ENCODE peak calls at places on chromosomes 5 and 9, in six cellular contexts. L, S, F, D, Q and K are unnamed samples.

GRCh38 chr5:180618830-180619562 is 27.7 kb upstream of the SCGB3A1 start:
- DNase-seq in L (peak; percentile 81), S (peak; percentile 15), F (peak; percentile 55), D (peak; percentile 52), Q (peak; percentile 56), K (no peak)

GRCh38 chr5:42005561-42006153 is 80.6 kb downstream of the FBXO4 start:
- DNase-seq in L (peak; percentile 8), S (no peak), F (no peak), D (no peak), Q (peak; percentile 3), K (peak; percentile 26)

GRCh38 chr5:16618138-16618897 is 1.5 kb upstream of the RETREG1 start:
- DNase-seq in L (no peak), S (no peak), F (no peak), D (no peak), Q (no peak), K (no peak)

GRCh38 chr9:6902423-6902822 is 144.7 kb downstream of the KDM4C start:
- DNase-seq in L (no peak), S (no peak), F (peak; percentile 9), D (no peak), Q (peak; percentile 39), K (no peak)

GRCh38 chr5:164360589-164360988 is 855.2 kb downstream of the MAT2B start:
- DNase-seq in L (no peak), S (no peak), F (no peak), D (no peak), Q (peak; percentile 78), K (no peak)

GRCh38 chr5:61916621-61917620 is 389.1 kb upstream of the KIF2A start:
- DNase-seq in L (no peak), S (no peak), F (no peak), D (no peak), Q (peak; percentile 94), K (no peak)

GRCh38 chr9:23630488-23630887 is 195.6 kb downstream of the ELAVL2 start:
- DNase-seq in L (no peak), S (no peak), F (no peak), D (no peak), Q (no peak), K (no peak)

GRCh38 chr5:73007051-73007450 is 51.2 kb downstream of the FCHO2 start:
- DNase-seq in L (no peak), S (no peak), F (no peak), D (no peak), Q (peak; percentile 12), K (no peak)

GRCh38 chr9:128706671-128707381 is 4.5 kb downstream of the PKN3 start:
- DNase-seq in L (no peak), S (no peak), F (no peak), D (no peak), Q (no peak), K (no peak)

GRCh38 chr9:18260527-18260926 is 213.4 kb upstream of the ADAMTSL1 start:
- DNase-seq in L (no peak), S (no peak), F (no peak), D (no peak), Q (peak; percentile 76), K (no peak)

GRCh38 chr5:149799119-149799623 is 69.1 kb downstream of the PPARGC1B start:
- DNase-seq in L (peak; percentile 94), S (no peak), F (no peak), D (no peak), Q (peak; percentile 67), K (no peak)

GRCh38 chr5:56692359-56693219 is 122.8 kb upstream of the MAP3K1 start:
- DNase-seq in L (no peak), S (no peak), F (no peak), D (no peak), Q (no peak), K (no peak)

GRCh38 chr9:16417101-16417500 is 453.4 kb downstream of the BNC2 start:
- DNase-seq in L (no peak), S (no peak), F (no peak), D (no peak), Q (peak; percentile 95), K (no peak)

GRCh38 chr9:33850677-33851076 is 33.7 kb downstream of the UBE2R2 start:
- DNase-seq in L (no peak), S (no peak), F (no peak), D (no peak), Q (no peak), K (no peak)

GRCh38 chr5:55993013-55993412 is 1.8 kb downstream of the IL6ST start:
- DNase-seq in L (no peak), S (no peak), F (peak; percentile 27), D (no peak), Q (no peak), K (no peak)

GRCh38 chr5:172667786-172668735 is 27.0 kb downstream of the NEURL1B start:
- DNase-seq in L (no peak), S (no peak), F (no peak), D (no peak), Q (no peak), K (no peak)

GRCh38 chr5:164627051-164627450 is 1121.6 kb downstream of the MAT2B start:
- DNase-seq in L (no peak), S (no peak), F (no peak), D (no peak), Q (no peak), K (no peak)

GRCh38 chr9:115531410-115532130 is 413.6 kb upstream of the TNC start:
- DNase-seq in L (no peak), S (no peak), F (no peak), D (no peak), Q (peak; percentile 93), K (no peak)

GRCh38 chr9:115615821-115616665 is 498.1 kb upstream of the TNC start:
- DNase-seq in L (peak; percentile 79), S (no peak), F (no peak), D (no peak), Q (peak; percentile 95), K (no peak)

GRCh38 chr9:4762889-4763521 is 22.0 kb upstream of the AK3 start:
- DNase-seq in L (no peak), S (no peak), F (no peak), D (peak; percentile 67), Q (no peak), K (peak; percentile 17)

GRCh38 chr5:176855598-176855997 is 43.5 kb downstream of the HK3 start:
- DNase-seq in L (no peak), S (no peak), F (no peak), D (no peak), Q (no peak), K (no peak)

GRCh38 chr5:35124932-35125331 is 77.2 kb upstream of the AGXT2 start:
- DNase-seq in L (no peak), S (no peak), F (no peak), D (no peak), Q (no peak), K (no peak)

GRCh38 chr5:89343666-89344065 is 460.7 kb upstream of the MEF2C start:
- DNase-seq in L (no peak), S (no peak), F (peak; percentile 49), D (no peak), Q (peak; percentile 59), K (peak; percentile 28)

GRCh38 chr5:40984884-40985283 is 75.6 kb downstream of the C7 start:
- DNase-seq in L (no peak), S (no peak), F (no peak), D (no peak), Q (peak; percentile 83), K (no peak)

GRCh38 chr9:81266086-81266485 is 423.3 kb downstream of the TLE1 start:
- DNase-seq in L (no peak), S (no peak), F (no peak), D (no peak), Q (peak; percentile 76), K (no peak)

GRCh38 chr9:115551396-115551795 is 433.4 kb upstream of the TNC start:
- DNase-seq in L (no peak), S (no peak), F (no peak), D (no peak), Q (peak; percentile 14), K (no peak)

DNA sequence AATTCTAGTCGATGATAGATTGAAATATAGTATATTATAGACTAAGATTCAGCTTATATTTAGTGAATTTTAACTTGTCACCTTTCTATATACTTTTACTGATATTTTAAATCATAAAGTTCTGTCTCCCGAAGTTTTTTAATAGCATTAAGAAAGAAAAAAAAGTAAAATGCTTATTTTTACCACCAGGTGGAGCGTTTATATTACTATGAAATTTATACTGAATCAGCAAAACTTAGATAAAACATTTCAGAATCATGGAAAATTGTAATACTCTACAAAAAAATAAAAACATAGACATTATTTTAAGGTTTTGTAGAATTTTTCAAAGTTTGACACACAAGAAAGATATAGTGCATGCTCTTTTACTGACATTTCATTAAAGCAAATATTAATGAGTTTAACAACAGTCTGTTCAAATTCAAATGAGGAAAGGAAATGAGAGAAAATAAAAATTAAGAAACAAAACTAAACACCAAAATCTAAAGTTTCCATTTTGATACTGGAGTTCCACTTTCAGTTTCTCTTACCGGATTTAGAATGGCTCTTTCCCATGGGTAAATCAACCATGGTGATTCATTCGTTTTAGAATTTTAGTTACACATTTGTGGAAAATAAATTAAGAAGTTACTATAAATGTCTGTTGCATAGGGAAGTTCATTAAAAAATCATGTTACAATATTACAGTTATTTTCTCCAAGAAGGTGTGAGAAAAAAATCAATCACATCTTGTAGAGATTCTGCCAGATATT is 1035.3 kb downstream of the CDH12 start:
- DNase-seq in L (no peak), S (no peak), F (no peak), D (no peak), Q (no peak), K (no peak)
- TF ChIP-seq CTCF in L (no peak), S (no peak), F (peak; percentile 16), D (peak; percentile 85), Q (peak; percentile 23), K (no peak)

GRCh38 chr5:143860211-143860610 is 48.2 kb downstream of the HMHB1 start:
- DNase-seq in L (peak; percentile 12), S (no peak), F (no peak), D (no peak), Q (no peak), K (no peak)
- TF ChIP-seq CTCF in L (no peak), S (no peak), F (no peak), D (no peak), Q (no peak), K (no peak)

DNA sequence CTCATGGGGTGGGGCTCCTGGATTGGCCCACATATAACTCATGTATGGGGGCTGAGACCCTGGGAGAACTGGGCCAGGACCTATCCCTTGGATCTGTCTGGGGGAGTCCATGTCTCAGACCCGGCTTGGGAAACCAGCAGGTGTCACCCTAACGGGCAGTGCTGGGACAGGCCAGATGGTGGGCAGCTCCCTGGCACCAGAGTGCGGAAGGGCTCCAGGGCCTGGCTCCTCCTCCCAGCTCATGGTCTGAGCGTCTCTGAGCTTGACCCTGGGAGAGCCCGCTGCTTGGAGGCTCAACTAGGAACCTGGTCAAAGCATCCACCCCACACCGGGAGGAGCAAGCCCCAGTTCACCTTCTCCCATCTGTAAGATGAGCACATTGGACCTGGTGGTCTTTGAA is 15.5 kb upstream of the NCS1 start:
- DNase-seq in L (no peak), S (no peak), F (no peak), D (no peak), Q (no peak), K (no peak)
- TF ChIP-seq CTCF in L (peak; percentile 25), S (peak; percentile 29), F (no peak), D (no peak), Q (no peak), K (no peak)

GRCh38 chr9:96619491-96620154 is at the start of gene CDC14B:
- DNase-seq in L (peak; percentile 90), S (peak; percentile 60), F (peak; percentile 85), D (peak; percentile 85), Q (peak; percentile 87), K (peak; percentile 83)
- TF ChIP-seq CTCF in L (peak; percentile 56), S (peak; percentile 26), F (no peak), D (no peak), Q (no peak), K (peak; percentile 28)